ENCODE peak calls at places on chromosomes 6 and 20, in ten cellular contexts. X is left lung, C is progenitor cell of endocrine pancreas, R is heart right ventricle, H is psoas muscle, E is HFF-Myc, N is mesothelial cell of epicardium, O is endothelial cell of umbilical vein, M is IMR-90, V is cardiac muscle cell. I is an unnamed sample.

GRCh38 chr6:53647437-53648094 is 18.0 kb downstream of the KLHL31 start:
- DNase-seq in H (no peak), E (no peak), X (no peak), M (no peak), C (no peak), O (no peak), R (no peak), V (no peak), N (no peak), I (no peak)

GRCh38 chr6:36519352-36519751 is 27.9 kb downstream of the STK38 start:
- DNase-seq in E (no peak), O (no peak), X (no peak), M (no peak), R (no peak), N (no peak), C (no peak), V (no peak), H (no peak), I (no peak)

GRCh38 chr6:7895125-7895423 is 15.5 kb downstream of the TXNDC5 start:
- DNase-seq in R (no peak), M (no peak), E (no peak), O (no peak), N (no peak), X (no peak), H (no peak), V (no peak), C (no peak), I (no peak)

GRCh38 chr6:104281370-104281769 is 578.3 kb downstream of the HACE1 start:
- DNase-seq in N (no peak), R (no peak), E (no peak), H (no peak), C (no peak), O (no peak), X (no peak), V (no peak), M (no peak), I (no peak)

GRCh38 chr6:119312441-119312840 is 37.1 kb downstream of the MAN1A1 start:
- DNase-seq in M (no peak), N (no peak), H (no peak), E (no peak), O (no peak), X (no peak), C (no peak), V (no peak), R (no peak), I (no peak)

GRCh38 chr6:34310846-34311245 is 62.0 kb upstream of the SMIM29 start:
- DNase-seq in C (no peak), E (no peak), R (no peak), X (no peak), V (no peak), H (no peak), M (no peak), O (no peak), N (no peak), I (no peak)

GRCh38 chr20:36460648-36461599 is 80.4 kb upstream of the MYL9 start:
- DNase-seq in V (peak), M (peak), R (peak), N (peak), H (peak), X (peak), E (no peak), O (peak), C (peak), I (peak)

GRCh38 chr6:56905378-56905777 is 49.5 kb upstream of the BEND6 start:
- DNase-seq in N (no peak), R (no peak), M (no peak), V (no peak), X (no peak), E (no peak), C (no peak), O (no peak), H (no peak), I (no peak)

GRCh38 chr6:52426667-52427066 is 6.5 kb downstream of the EFHC1 start:
- DNase-seq in H (no peak), O (no peak), E (no peak), R (no peak), C (no peak), N (no peak), M (peak), V (no peak), X (no peak), I (no peak)

GRCh38 chr6:143579703-143580102 is 68.2 kb upstream of the FUCA2 start:
- DNase-seq in C (no peak), H (peak), R (peak), M (peak), V (peak), O (peak), E (no peak), X (no peak), N (no peak), I (no peak)

GRCh38 chr6:17334265-17334664 is 53.1 kb downstream of the RBM24 start:
- DNase-seq in C (no peak), N (no peak), O (no peak), H (no peak), M (peak), V (peak), R (no peak), X (no peak), E (no peak), I (no peak)

GRCh38 chr6:104325341-104326172 is 534.2 kb downstream of the HACE1 start:
- DNase-seq in H (no peak), X (no peak), R (no peak), C (no peak), N (no peak), M (no peak), E (peak), O (peak), V (peak), I (peak)

GRCh38 chr6:15960740-15961629 is 167.9 kb upstream of the MYLIP start:
- DNase-seq in M (no peak), V (peak), N (no peak), R (no peak), H (no peak), E (no peak), X (peak), C (no peak), O (no peak), I (no peak)

GRCh38 chr6:168037856-168038255 is 40.4 kb downstream of the KIF25 start:
- DNase-seq in N (no peak), X (no peak), V (no peak), C (no peak), R (no peak), M (no peak), O (no peak), E (no peak), H (no peak), I (no peak)

GRCh38 chr20:63309261-63310071 is 16.5 kb downstream of the COL20A1 start:
- DNase-seq in O (peak), C (peak), M (peak), V (peak), N (peak), H (peak), R (peak), X (no peak), E (no peak), I (peak)
- TF ChIP-seq CTCF in O (peak), C (peak), M (peak), V (peak), N (peak), H (peak), R (peak), X (peak), E (peak), I (peak)

GRCh38 chr6:151230277-151230577 is 9.5 kb upstream of the AKAP12 start:
- DNase-seq in C (no peak), R (no peak), O (no peak), H (no peak), N (no peak), M (no peak), V (no peak), X (no peak), E (no peak), I (no peak)

GRCh38 chr6:151232899-151233298 is 6.9 kb upstream of the AKAP12 start:
- DNase-seq in O (no peak), X (no peak), V (no peak), H (no peak), E (no peak), N (no peak), R (no peak), M (no peak), C (no peak), I (no peak)

GRCh38 chr6:151229401-151230276 is 10.1 kb upstream of the AKAP12 start:
- DNase-seq in C (no peak), X (no peak), H (no peak), E (no peak), V (no peak), M (no peak), R (no peak), O (no peak), N (no peak), I (no peak)

GRCh38 chr6:151225919-151226318 is 13.8 kb upstream of the AKAP12 start:
- DNase-seq in H (no peak), X (no peak), N (no peak), E (no peak), R (no peak), M (no peak), V (no peak), C (no peak), O (no peak), I (no peak)

GRCh38 chr6:151228788-151229400 is 10.9 kb upstream of the AKAP12 start:
- DNase-seq in H (no peak), V (no peak), O (no peak), X (no peak), M (no peak), R (no peak), C (no peak), E (no peak), N (no peak), I (no peak)
- TF ChIP-seq CTCF in H (no peak), V (no peak), O (no peak), X (no peak), M (no peak), R (no peak), C (no peak), E (no peak), N (no peak), I (no peak)

DNA sequence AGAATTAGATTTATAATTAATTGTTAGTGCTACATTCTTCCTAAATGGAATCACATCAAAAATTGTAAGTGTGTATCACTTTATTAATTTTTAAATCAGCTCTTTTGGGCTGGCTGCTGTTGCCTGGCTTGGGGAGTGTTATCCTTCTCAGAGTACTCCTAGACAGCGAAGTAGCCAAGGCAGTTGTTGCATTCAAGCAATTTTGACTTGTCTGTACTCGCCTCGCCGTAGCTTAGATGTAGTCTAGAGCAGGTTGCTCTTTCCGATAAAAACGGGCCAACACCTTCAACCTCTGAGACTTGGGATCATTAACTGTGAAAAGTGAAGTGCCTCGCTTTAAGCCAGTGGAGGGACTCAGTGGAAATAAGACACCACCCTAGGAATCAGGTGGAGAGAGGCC is 151.3 kb downstream of the FARS2 start:
- DNase-seq in N (no peak), H (no peak), X (no peak), C (no peak), M (no peak), R (no peak), O (no peak), E (no peak), V (no peak), I (no peak)
- TF ChIP-seq CTCF in N (no peak), H (no peak), X (no peak), C (no peak), M (no peak), R (no peak), O (no peak), E (no peak), V (no peak), I (no peak)

DNA sequence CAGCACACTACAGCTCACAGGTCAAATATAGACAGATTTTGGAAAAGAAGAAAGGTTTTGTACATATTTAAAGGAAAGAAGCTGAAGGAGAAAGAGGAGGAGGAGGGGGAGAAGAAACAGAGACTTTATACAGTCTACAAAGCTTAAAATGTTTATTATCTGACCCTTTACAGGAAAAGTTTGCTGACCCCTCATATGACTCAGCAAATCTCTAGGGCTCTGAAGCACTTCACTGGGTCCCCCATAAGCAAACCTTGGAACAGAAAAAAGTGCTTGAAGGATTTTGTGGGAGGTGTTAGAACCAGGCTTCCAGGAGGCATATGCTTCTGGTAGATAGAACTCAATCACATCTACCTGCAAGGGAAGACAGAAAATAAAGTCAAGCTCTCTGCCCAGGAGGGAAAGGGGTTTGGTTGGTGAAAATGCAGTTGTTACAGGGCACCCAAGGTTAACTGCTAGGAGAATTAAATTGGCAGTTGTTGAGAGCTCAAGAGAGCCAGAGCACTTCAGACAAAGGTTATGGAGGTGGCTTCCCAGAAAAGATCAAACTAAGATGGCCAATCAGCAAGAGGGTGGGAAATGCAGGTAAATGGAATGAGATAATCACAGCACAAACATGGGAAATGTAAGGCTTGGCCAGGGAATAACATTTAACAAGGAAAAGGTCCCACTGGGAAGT is 207.4 kb upstream of the SGK1 start:
- DNase-seq in O (peak), X (no peak), M (no peak), V (no peak), R (no peak), H (no peak), E (no peak), C (no peak), N (no peak), I (no peak)
- TF ChIP-seq CTCF in O (no peak), X (no peak), M (no peak), V (no peak), R (no peak), H (no peak), E (no peak), C (no peak), N (no peak), I (no peak)

I was measured in neural crest cell.